ENCODE peak calls at places on chromosomes 2 and 18, in six cellular contexts. One of them, this sample, is unnamed.

GRCh38 chr2:31193806-31194205 is 23.5 kb downstream of the CAPN14 start:
- DNase-seq in cardiac fibroblast: no peak
- DNase-seq in IMR-90: no peak
- DNase-seq in breast epithelium: no peak
- DNase-seq in GM12865: no peak
- DNase-seq in brain microvascular endothelial cell: no peak
- DNase-seq in this sample: no peak

GRCh38 chr2:64840419-64840818 is 148.8 kb upstream of the SLC1A4 start:
- DNase-seq in cardiac fibroblast: peak
- DNase-seq in IMR-90: peak
- DNase-seq in breast epithelium: no peak
- DNase-seq in GM12865: no peak
- DNase-seq in brain microvascular endothelial cell: no peak
- DNase-seq in this sample: no peak

GRCh38 chr2:60925994-60926750 is 44.8 kb downstream of the REL start:
- DNase-seq in cardiac fibroblast: no peak
- DNase-seq in IMR-90: peak
- DNase-seq in breast epithelium: no peak
- DNase-seq in GM12865: no peak
- DNase-seq in brain microvascular endothelial cell: no peak
- DNase-seq in this sample: peak

GRCh38 chr2:73931531-73932500 is 5.1 kb downstream of the DGUOK start:
- DNase-seq in cardiac fibroblast: no peak
- DNase-seq in IMR-90: peak
- DNase-seq in breast epithelium: no peak
- DNase-seq in GM12865: no peak
- DNase-seq in brain microvascular endothelial cell: peak
- DNase-seq in this sample: no peak

GRCh38 chr2:140975237-140975636 is 1155.6 kb downstream of the LRP1B start:
- DNase-seq in cardiac fibroblast: peak
- DNase-seq in IMR-90: peak
- DNase-seq in breast epithelium: no peak
- DNase-seq in GM12865: no peak
- DNase-seq in brain microvascular endothelial cell: no peak
- DNase-seq in this sample: no peak

GRCh38 chr2:51028829-51029228 is 3.1 kb downstream of the NRXN1 start:
- DNase-seq in cardiac fibroblast: no peak
- DNase-seq in IMR-90: peak
- DNase-seq in breast epithelium: no peak
- DNase-seq in GM12865: no peak
- DNase-seq in brain microvascular endothelial cell: no peak
- DNase-seq in this sample: no peak

GRCh38 chr2:152539424-152539823 is 177.8 kb downstream of the PRPF40A start:
- DNase-seq in cardiac fibroblast: no peak
- DNase-seq in IMR-90: no peak
- DNase-seq in breast epithelium: no peak
- DNase-seq in GM12865: no peak
- DNase-seq in brain microvascular endothelial cell: no peak
- DNase-seq in this sample: no peak

GRCh38 chr2:144239726-144240125 is 280.2 kb downstream of the ZEB2 start:
- DNase-seq in cardiac fibroblast: no peak
- DNase-seq in IMR-90: no peak
- DNase-seq in breast epithelium: no peak
- DNase-seq in GM12865: no peak
- DNase-seq in brain microvascular endothelial cell: no peak
- DNase-seq in this sample: no peak

GRCh38 chr18:56172527-56172926 is 465.9 kb downstream of the TXNL1 start:
- DNase-seq in cardiac fibroblast: no peak
- DNase-seq in IMR-90: no peak
- DNase-seq in breast epithelium: no peak
- DNase-seq in GM12865: no peak
- DNase-seq in brain microvascular endothelial cell: no peak
- DNase-seq in this sample: no peak

GRCh38 chr2:58762176-58762781 is 521.2 kb upstream of the FANCL start:
- DNase-seq in cardiac fibroblast: peak
- DNase-seq in IMR-90: peak
- DNase-seq in breast epithelium: no peak
- DNase-seq in GM12865: peak
- DNase-seq in brain microvascular endothelial cell: peak
- DNase-seq in this sample: no peak

DNA sequence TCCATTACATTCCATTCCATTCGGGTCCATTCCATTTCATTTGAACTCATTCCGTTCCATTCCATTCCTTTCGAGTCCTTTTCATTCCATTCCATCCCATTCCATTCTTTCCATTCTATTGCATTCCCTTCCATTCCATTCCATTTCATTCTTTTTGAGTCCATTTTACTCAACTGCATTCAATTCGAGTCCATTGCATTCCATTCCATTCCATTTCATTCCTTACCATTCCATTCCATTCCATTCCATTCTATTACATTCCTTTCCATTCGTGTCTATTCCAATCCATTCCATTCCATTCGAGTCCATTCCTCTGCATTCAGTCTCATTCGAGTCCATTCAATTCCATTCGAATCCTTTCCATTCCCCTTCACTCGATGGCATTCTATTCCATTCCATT is 1128.8 kb downstream of the RPIA start:
- DNase-seq in cardiac fibroblast: no peak
- DNase-seq in IMR-90: no peak
- DNase-seq in breast epithelium: no peak
- DNase-seq in GM12865: no peak
- DNase-seq in brain microvascular endothelial cell: no peak
- DNase-seq in this sample: no peak
- H3K4me3 ChIP-seq in cardiac fibroblast: no peak
- H3K4me3 ChIP-seq in IMR-90: no peak
- H3K4me3 ChIP-seq in breast epithelium: no peak
- H3K4me3 ChIP-seq in GM12865: no peak
- H3K4me3 ChIP-seq in brain microvascular endothelial cell: no peak
- H3K4me3 ChIP-seq in this sample: no peak

DNA sequence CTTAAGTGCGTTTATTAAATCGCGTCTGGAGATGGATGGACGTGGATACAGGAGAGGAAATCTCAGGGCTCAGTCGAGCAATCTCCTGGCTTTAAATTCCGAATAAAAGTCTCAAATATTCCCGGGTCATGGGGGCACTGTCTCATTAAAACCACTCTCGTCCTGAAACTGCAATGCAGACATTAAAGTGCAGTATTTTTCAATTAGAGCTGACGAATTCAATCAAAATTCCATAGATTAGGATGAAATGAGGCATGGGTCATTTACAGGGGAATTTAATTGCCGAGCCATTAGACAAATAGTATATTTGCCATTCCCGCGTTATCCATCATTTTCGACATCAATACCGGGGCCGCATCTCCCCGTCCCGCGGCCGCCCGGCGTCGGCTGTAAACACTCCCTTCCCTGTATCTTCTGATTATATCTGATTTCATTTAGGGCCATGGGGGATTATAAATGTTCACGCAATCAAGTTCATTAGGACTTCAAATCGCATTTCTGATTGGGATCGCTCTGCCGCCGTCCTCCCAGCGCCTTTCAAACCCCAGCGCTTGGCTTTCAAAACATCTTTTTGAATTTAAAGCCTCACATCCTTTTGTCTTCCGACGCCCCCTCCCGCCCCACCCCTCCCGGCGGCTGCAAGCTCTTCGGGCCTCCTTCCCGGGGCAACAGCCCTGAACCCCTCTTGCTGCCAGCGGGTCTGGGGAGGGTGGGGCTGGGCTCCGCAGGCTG is 10.9 kb upstream of the GBX2 start:
- DNase-seq in cardiac fibroblast: no peak
- DNase-seq in IMR-90: no peak
- DNase-seq in breast epithelium: no peak
- DNase-seq in GM12865: no peak
- DNase-seq in brain microvascular endothelial cell: no peak
- DNase-seq in this sample: no peak
- H3K4me3 ChIP-seq in cardiac fibroblast: peak
- H3K4me3 ChIP-seq in IMR-90: peak
- H3K4me3 ChIP-seq in breast epithelium: no peak
- H3K4me3 ChIP-seq in GM12865: no peak
- H3K4me3 ChIP-seq in brain microvascular endothelial cell: peak
- H3K4me3 ChIP-seq in this sample: no peak

GRCh38 chr2:33436083-33436482 is 40.4 kb upstream of the RASGRP3 start:
- DNase-seq in cardiac fibroblast: peak
- DNase-seq in IMR-90: no peak
- DNase-seq in breast epithelium: no peak
- DNase-seq in GM12865: no peak
- DNase-seq in brain microvascular endothelial cell: no peak
- DNase-seq in this sample: no peak
- H3K4me3 ChIP-seq in cardiac fibroblast: no peak
- H3K4me3 ChIP-seq in IMR-90: no peak
- H3K4me3 ChIP-seq in breast epithelium: no peak
- H3K4me3 ChIP-seq in GM12865: no peak
- H3K4me3 ChIP-seq in brain microvascular endothelial cell: no peak
- H3K4me3 ChIP-seq in this sample: no peak

DNA sequence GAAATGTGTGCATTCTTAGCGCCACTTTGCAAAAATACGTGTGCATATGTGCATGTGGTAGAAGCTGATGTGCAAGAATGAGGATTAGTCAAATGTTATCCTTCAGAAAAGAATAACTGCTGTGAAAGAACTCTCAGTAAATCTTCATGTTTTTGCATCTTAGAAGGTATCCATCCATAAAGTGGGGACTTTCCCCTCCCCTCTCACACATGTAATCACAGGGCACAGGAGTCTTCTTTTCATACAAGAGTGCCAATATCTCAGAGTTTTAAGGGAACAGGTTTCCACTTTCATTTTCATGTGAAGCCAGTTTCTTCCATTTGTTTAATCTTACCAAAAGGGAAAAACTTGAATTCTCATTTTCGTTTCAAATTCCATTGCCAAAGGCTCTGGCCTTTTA is 15.3 kb upstream of the DGKD start:
- DNase-seq in cardiac fibroblast: no peak
- DNase-seq in IMR-90: no peak
- DNase-seq in breast epithelium: no peak
- DNase-seq in GM12865: no peak
- DNase-seq in brain microvascular endothelial cell: no peak
- DNase-seq in this sample: no peak
- H3K4me3 ChIP-seq in cardiac fibroblast: no peak
- H3K4me3 ChIP-seq in IMR-90: no peak
- H3K4me3 ChIP-seq in breast epithelium: no peak
- H3K4me3 ChIP-seq in GM12865: no peak
- H3K4me3 ChIP-seq in brain microvascular endothelial cell: no peak
- H3K4me3 ChIP-seq in this sample: no peak

GRCh38 chr2:100321881-100322820 is at the start of gene LONRF2:
- DNase-seq in cardiac fibroblast: peak
- DNase-seq in IMR-90: no peak
- DNase-seq in breast epithelium: peak
- DNase-seq in GM12865: peak
- DNase-seq in brain microvascular endothelial cell: no peak
- DNase-seq in this sample: no peak
- H3K4me3 ChIP-seq in cardiac fibroblast: peak
- H3K4me3 ChIP-seq in IMR-90: peak
- H3K4me3 ChIP-seq in breast epithelium: peak
- H3K4me3 ChIP-seq in GM12865: no peak
- H3K4me3 ChIP-seq in brain microvascular endothelial cell: peak
- H3K4me3 ChIP-seq in this sample: peak

DNA sequence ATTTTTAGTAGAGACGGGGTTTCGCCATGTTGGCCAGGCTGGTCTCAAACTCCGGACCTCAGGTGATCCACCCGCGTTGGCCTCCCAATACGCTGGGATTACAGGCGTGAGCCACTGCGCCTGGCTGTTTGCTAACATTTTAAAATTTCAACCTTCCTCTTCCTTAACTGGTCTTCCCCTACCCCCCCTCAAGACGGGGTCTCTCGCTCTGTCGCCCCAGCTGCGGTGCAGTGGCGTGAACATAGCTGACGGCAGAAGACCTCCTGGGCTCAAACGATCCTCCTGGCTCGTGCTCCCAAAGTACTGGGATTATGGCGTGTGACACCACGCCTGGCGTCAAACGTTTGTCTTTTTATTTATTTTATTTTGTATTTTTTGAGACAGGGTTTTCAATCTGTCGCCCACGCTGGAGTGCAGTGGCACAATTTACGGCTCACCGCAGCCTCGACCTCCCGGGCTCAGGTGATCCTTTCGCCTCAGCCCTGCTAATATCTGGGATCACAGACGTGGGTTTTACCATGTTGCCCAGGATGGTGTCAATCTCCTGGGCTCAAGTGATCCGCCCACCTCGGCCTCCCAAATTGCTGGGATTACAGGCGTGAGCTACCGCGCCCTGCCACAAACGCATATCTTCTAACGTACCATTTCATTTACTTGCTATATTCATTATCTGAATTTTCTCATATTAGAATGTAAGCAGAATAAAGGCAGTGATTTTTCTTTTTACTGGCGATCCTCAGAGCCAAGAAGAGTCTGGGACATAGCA is 984 bp upstream of the MSH2 start:
- DNase-seq in cardiac fibroblast: no peak
- DNase-seq in IMR-90: no peak
- DNase-seq in breast epithelium: peak
- DNase-seq in GM12865: no peak
- DNase-seq in brain microvascular endothelial cell: no peak
- DNase-seq in this sample: no peak
- H3K4me3 ChIP-seq in cardiac fibroblast: peak
- H3K4me3 ChIP-seq in IMR-90: peak
- H3K4me3 ChIP-seq in breast epithelium: peak
- H3K4me3 ChIP-seq in GM12865: peak
- H3K4me3 ChIP-seq in brain microvascular endothelial cell: peak
- H3K4me3 ChIP-seq in this sample: peak

DNA sequence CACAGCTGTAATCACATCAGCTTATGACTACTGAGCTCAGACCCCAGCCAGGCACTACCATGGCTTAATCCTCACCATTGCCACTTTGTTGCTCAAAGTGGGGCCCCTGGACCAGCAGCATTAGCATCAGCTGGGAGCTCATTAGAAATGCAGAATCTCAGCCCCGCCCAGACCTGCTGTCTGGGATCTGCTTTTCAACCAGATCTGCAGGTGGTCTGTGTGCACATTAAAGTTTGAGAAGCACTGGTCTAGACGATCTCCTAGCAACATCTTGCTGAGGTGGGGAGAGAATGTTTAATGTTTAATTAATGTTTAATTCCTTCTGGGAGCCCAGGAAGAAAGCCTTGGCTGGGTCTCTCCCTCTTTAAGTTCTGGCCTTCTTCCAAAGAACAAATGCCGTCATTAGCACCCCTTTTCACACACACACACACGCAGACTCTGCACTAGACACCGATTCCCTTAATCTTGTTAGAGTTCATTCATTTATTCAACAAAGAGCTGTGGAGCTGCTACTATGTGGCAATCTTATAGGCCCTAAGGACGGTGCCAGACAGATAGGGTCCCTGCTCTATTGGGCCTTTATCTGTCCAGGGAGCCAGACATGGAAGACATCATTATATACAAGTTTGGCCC is 53.7 kb downstream of the EDAR start:
- DNase-seq in cardiac fibroblast: no peak
- DNase-seq in IMR-90: no peak
- DNase-seq in breast epithelium: no peak
- DNase-seq in GM12865: no peak
- DNase-seq in brain microvascular endothelial cell: no peak
- DNase-seq in this sample: no peak
- H3K4me3 ChIP-seq in cardiac fibroblast: no peak
- H3K4me3 ChIP-seq in IMR-90: no peak
- H3K4me3 ChIP-seq in breast epithelium: no peak
- H3K4me3 ChIP-seq in GM12865: no peak
- H3K4me3 ChIP-seq in brain microvascular endothelial cell: no peak
- H3K4me3 ChIP-seq in this sample: no peak

This sample was measured in LNCaP clone FGC.